ENCODE peak calls at places on chromosomes 1 and 21, in five cellular contexts. One of them, this sample, is unnamed.

GRCh38 chr1:61448934-61449368 is 276.0 kb downstream of the TM2D1 start:
- DNase-seq in HS-5: no peak
- DNase-seq in epithelial cell of prostate: peak
- DNase-seq in stimulated activated naive CD8-positive, alpha-beta T cell treated with anti-CD3 and anti-CD28 coated beads, Interleukin-15, Interleukin-2, amounts not matched to agents 100 U/mL and 50 U/mL, for 24 hours: no peak
- DNase-seq in fibroblast of villous mesenchyme: peak
- DNase-seq in this sample: no peak

GRCh38 chr1:185478878-185479277 is 161.8 kb upstream of the IVNS1ABP start:
- DNase-seq in epithelial cell of prostate: no peak
- DNase-seq in fibroblast of villous mesenchyme: no peak
- DNase-seq in stimulated activated naive CD8-positive, alpha-beta T cell treated with anti-CD3 and anti-CD28 coated beads, Interleukin-15, Interleukin-2, amounts not matched to agents 100 U/mL and 50 U/mL, for 24 hours: no peak
- DNase-seq in HS-5: no peak
- DNase-seq in this sample: no peak

GRCh38 chr1:244381887-244382565 is 69.7 kb downstream of the ADSS2 start:
- DNase-seq in fibroblast of villous mesenchyme: peak
- DNase-seq in stimulated activated naive CD8-positive, alpha-beta T cell treated with anti-CD3 and anti-CD28 coated beads, Interleukin-15, Interleukin-2, amounts not matched to agents 100 U/mL and 50 U/mL, for 24 hours: no peak
- DNase-seq in HS-5: peak
- DNase-seq in epithelial cell of prostate: no peak
- DNase-seq in this sample: no peak

GRCh38 chr1:70311369-70311768 is 43.2 kb downstream of the ANKRD13C start:
- DNase-seq in epithelial cell of prostate: no peak
- DNase-seq in HS-5: no peak
- DNase-seq in stimulated activated naive CD8-positive, alpha-beta T cell treated with anti-CD3 and anti-CD28 coated beads, Interleukin-15, Interleukin-2, amounts not matched to agents 100 U/mL and 50 U/mL, for 24 hours: no peak
- DNase-seq in fibroblast of villous mesenchyme: no peak
- DNase-seq in this sample: no peak

GRCh38 chr1:25703041-25703440 is 86.5 kb downstream of the MAN1C1 start:
- DNase-seq in HS-5: no peak
- DNase-seq in epithelial cell of prostate: no peak
- DNase-seq in fibroblast of villous mesenchyme: no peak
- DNase-seq in stimulated activated naive CD8-positive, alpha-beta T cell treated with anti-CD3 and anti-CD28 coated beads, Interleukin-15, Interleukin-2, amounts not matched to agents 100 U/mL and 50 U/mL, for 24 hours: no peak
- DNase-seq in this sample: no peak

GRCh38 chr21:38322551-38322950 is 65.8 kb downstream of the KCNJ15 start:
- DNase-seq in stimulated activated naive CD8-positive, alpha-beta T cell treated with anti-CD3 and anti-CD28 coated beads, Interleukin-15, Interleukin-2, amounts not matched to agents 100 U/mL and 50 U/mL, for 24 hours: no peak
- DNase-seq in HS-5: no peak
- DNase-seq in epithelial cell of prostate: no peak
- DNase-seq in fibroblast of villous mesenchyme: no peak
- DNase-seq in this sample: no peak

GRCh38 chr1:32247983-32248889 is 1.2 kb downstream of the FAM167B start:
- DNase-seq in epithelial cell of prostate: peak
- DNase-seq in HS-5: no peak
- DNase-seq in fibroblast of villous mesenchyme: peak
- DNase-seq in stimulated activated naive CD8-positive, alpha-beta T cell treated with anti-CD3 and anti-CD28 coated beads, Interleukin-15, Interleukin-2, amounts not matched to agents 100 U/mL and 50 U/mL, for 24 hours: peak
- DNase-seq in this sample: peak

GRCh38 chr1:54681396-54681795 is 34.3 kb upstream of the TTC4 start:
- DNase-seq in fibroblast of villous mesenchyme: no peak
- DNase-seq in HS-5: no peak
- DNase-seq in epithelial cell of prostate: no peak
- DNase-seq in stimulated activated naive CD8-positive, alpha-beta T cell treated with anti-CD3 and anti-CD28 coated beads, Interleukin-15, Interleukin-2, amounts not matched to agents 100 U/mL and 50 U/mL, for 24 hours: no peak
- DNase-seq in this sample: no peak

GRCh38 chr1:60573726-60574409 is 500.3 kb upstream of the C1orf87 start:
- DNase-seq in epithelial cell of prostate: peak
- DNase-seq in HS-5: peak
- DNase-seq in stimulated activated naive CD8-positive, alpha-beta T cell treated with anti-CD3 and anti-CD28 coated beads, Interleukin-15, Interleukin-2, amounts not matched to agents 100 U/mL and 50 U/mL, for 24 hours: no peak
- DNase-seq in fibroblast of villous mesenchyme: peak
- DNase-seq in this sample: no peak

GRCh38 chr1:172136925-172137324 is 283.6 kb upstream of the C1orf105 start:
- DNase-seq in stimulated activated naive CD8-positive, alpha-beta T cell treated with anti-CD3 and anti-CD28 coated beads, Interleukin-15, Interleukin-2, amounts not matched to agents 100 U/mL and 50 U/mL, for 24 hours: no peak
- DNase-seq in fibroblast of villous mesenchyme: no peak
- DNase-seq in epithelial cell of prostate: no peak
- DNase-seq in HS-5: no peak
- DNase-seq in this sample: no peak

GRCh38 chr1:4724695-4725250 is 70.4 kb downstream of the AJAP1 start:
- DNase-seq in HS-5: no peak
- DNase-seq in epithelial cell of prostate: no peak
- DNase-seq in fibroblast of villous mesenchyme: no peak
- DNase-seq in stimulated activated naive CD8-positive, alpha-beta T cell treated with anti-CD3 and anti-CD28 coated beads, Interleukin-15, Interleukin-2, amounts not matched to agents 100 U/mL and 50 U/mL, for 24 hours: no peak
- DNase-seq in this sample: no peak

GRCh38 chr21:39074508-39074907 is 108.7 kb downstream of the PSMG1 start:
- DNase-seq in stimulated activated naive CD8-positive, alpha-beta T cell treated with anti-CD3 and anti-CD28 coated beads, Interleukin-15, Interleukin-2, amounts not matched to agents 100 U/mL and 50 U/mL, for 24 hours: no peak
- DNase-seq in epithelial cell of prostate: no peak
- DNase-seq in HS-5: no peak
- DNase-seq in fibroblast of villous mesenchyme: no peak
- DNase-seq in this sample: no peak

GRCh38 chr1:94094466-94095111 is 26.4 kb downstream of the ABCA4 start:
- DNase-seq in stimulated activated naive CD8-positive, alpha-beta T cell treated with anti-CD3 and anti-CD28 coated beads, Interleukin-15, Interleukin-2, amounts not matched to agents 100 U/mL and 50 U/mL, for 24 hours: no peak
- DNase-seq in fibroblast of villous mesenchyme: no peak
- DNase-seq in HS-5: no peak
- DNase-seq in epithelial cell of prostate: no peak
- DNase-seq in this sample: no peak

GRCh38 chr1:70978623-70979022 is 69.0 kb downstream of the PTGER3 start:
- DNase-seq in epithelial cell of prostate: no peak
- DNase-seq in stimulated activated naive CD8-positive, alpha-beta T cell treated with anti-CD3 and anti-CD28 coated beads, Interleukin-15, Interleukin-2, amounts not matched to agents 100 U/mL and 50 U/mL, for 24 hours: no peak
- DNase-seq in HS-5: no peak
- DNase-seq in fibroblast of villous mesenchyme: no peak
- DNase-seq in this sample: no peak

This sample was measured in activated CD4-positive, alpha-beta memory T cell treated with anti-CD3 and anti-CD28 coated beads, Interleukin-2, amount 10 ng/mL, durations not matched to agents 7 days and 5 days.